ENCODE peak calls at places on chromosomes 13 and 19, in eight cellular contexts. F, X, Z, W, E, P, Y and O are unnamed samples.

GRCh38 chr19:44807162-44807561 is 1.7 kb upstream of the BCAM start:
- DNase-seq in F (no peak), X (no peak), Z (peak; percentile 84), W (peak; percentile 32), E (no peak), P (peak; percentile 89), Y (peak; percentile 96), O (peak; percentile 33)

GRCh38 chr19:6654347-6655310 is 15.3 kb downstream of the TNFSF14 start:
- DNase-seq in F (no peak), X (no peak), Z (no peak), W (no peak), E (no peak), P (no peak), Y (no peak), O (no peak)

GRCh38 chr19:53659292-53659691 is 27.5 kb downstream of the DPRX start:
- DNase-seq in F (no peak), X (no peak), Z (no peak), W (peak; percentile 94), E (peak; percentile 57), P (no peak), Y (no peak), O (no peak)

GRCh38 chr19:11338164-11338563 is 1.3 kb downstream of the RAB3D start:
- DNase-seq in F (no peak), X (no peak), Z (no peak), W (no peak), E (no peak), P (no peak), Y (no peak), O (no peak)

GRCh38 chr13:110047511-110047910 is 259.4 kb downstream of the COL4A1 start:
- DNase-seq in F (no peak), X (no peak), Z (no peak), W (no peak), E (no peak), P (peak; percentile 95), Y (no peak), O (peak; percentile 68)

GRCh38 chr19:48752511-48753365 is at the start of gene FUT1:
- DNase-seq in F (no peak), X (no peak), Z (peak; percentile 95), W (peak; percentile 98), E (peak; percentile 86), P (peak; percentile 94), Y (peak; percentile 98), O (peak; percentile 85)

GRCh38 chr19:1492474-1493006 is 1.6 kb downstream of the REEP6 start:
- DNase-seq in F (no peak), X (no peak), Z (no peak), W (no peak), E (no peak), P (no peak), Y (no peak), O (no peak)

GRCh38 chr19:18364826-18365528 is 21.0 kb upstream of the GDF15 start:
- DNase-seq in F (no peak), X (peak; percentile 75), Z (peak; percentile 80), W (peak; percentile 78), E (peak; percentile 80), P (peak; percentile 68), Y (peak; percentile 88), O (peak; percentile 30)